ENCODE peak calls at places on chromosomes 5 and 9, in six cellular contexts. Y is nephron progenitor cell, E is upper lobe of right lung, S is esophagus squamous epithelium, R is right lobe of liver, A is astrocyte. N is an unnamed sample.
A peak's percentile ranks its signal among the peaks of the same experiment; 100 is the strongest.

GRCh38 chr9:69380301-69380700 is 55.3 kb downstream of the ENTREP1 start:
- DNase-seq in Y (no peak), S (no peak), E (no peak), A (no peak), R (no peak), N (no peak)

GRCh38 chr9:109311731-109312130 is 9.1 kb downstream of the EPB41L4B start:
- DNase-seq in R (no peak), S (no peak), Y (no peak), E (no peak), A (no peak), N (no peak)

GRCh38 chr5:66933066-66933465 is 263.5 kb downstream of the CD180 start:
- DNase-seq in R (no peak), S (no peak), Y (no peak), A (peak; percentile 55), E (no peak), N (no peak)

GRCh38 chr5:141973871-141974595 is 5.1 kb downstream of the RNF14 start:
- DNase-seq in A (peak; percentile 74), E (no peak), Y (no peak), R (no peak), S (no peak), N (no peak)

GRCh38 chr5:34583167-34583566 is 73.0 kb upstream of the RAI14 start:
- DNase-seq in Y (no peak), E (no peak), S (no peak), R (no peak), A (no peak), N (no peak)

GRCh38 chr5:142915840-142916424 is 145.8 kb downstream of the ARHGAP26 start:
- DNase-seq in Y (peak; percentile 47), R (peak; percentile 65), A (no peak), S (no peak), E (no peak), N (no peak)

GRCh38 chr9:75633658-75634057 is 256.8 kb upstream of the PCSK5 start:
- DNase-seq in E (no peak), Y (no peak), A (no peak), S (no peak), R (peak; percentile 60), N (no peak)

GRCh38 chr9:19642256-19642655 is 146.6 kb downstream of the SLC24A2 start:
- DNase-seq in E (no peak), A (no peak), Y (no peak), R (no peak), S (no peak), N (no peak)

GRCh38 chr5:78699565-78700143 is 51.1 kb upstream of the LHFPL2 start:
- DNase-seq in S (no peak), E (no peak), R (no peak), Y (no peak), A (peak; percentile 97), N (peak; percentile 64)

GRCh38 chr5:103450333-103451061 is 112.1 kb downstream of the NUDT12 start:
- DNase-seq in Y (no peak), A (peak; percentile 96), S (no peak), E (no peak), R (no peak), N (no peak)

GRCh38 chr5:33370135-33370472 is 70.7 kb upstream of the TARS1 start:
- DNase-seq in E (no peak), Y (no peak), A (peak; percentile 99), S (no peak), R (no peak), N (no peak)

GRCh38 chr5:1753490-1753889 is 46.1 kb downstream of the MRPL36 start:
- DNase-seq in S (no peak), R (peak; percentile 20), E (peak; percentile 20), A (no peak), Y (no peak), N (peak; percentile 17)

GRCh38 chr9:1098551-1098950 is 48.4 kb downstream of the DMRT2 start:
- DNase-seq in Y (no peak), E (no peak), R (no peak), S (no peak), A (no peak), N (no peak)

GRCh38 chr5:33317271-33317670 is 123.5 kb upstream of the TARS1 start:
- DNase-seq in R (no peak), A (peak; percentile 45), Y (no peak), E (no peak), S (no peak), N (no peak)

GRCh38 chr9:81649475-81649874 is 39.9 kb downstream of the TLE1 start:
- DNase-seq in A (no peak), Y (no peak), E (no peak), R (no peak), S (no peak), N (no peak)

GRCh38 chr9:134488251-134488900 is 153.2 kb upstream of the COL5A1 start:
- DNase-seq in S (no peak), A (no peak), E (peak; percentile 65), Y (no peak), R (peak; percentile 37), N (no peak)

GRCh38 chr9:81028504-81028903 is 660.8 kb downstream of the TLE1 start:
- DNase-seq in Y (no peak), R (no peak), A (peak; percentile 99), S (no peak), E (no peak), N (no peak)

GRCh38 chr9:78921341-78921740 is 624.4 kb downstream of the PSAT1 start:
- DNase-seq in R (no peak), E (no peak), Y (no peak), A (peak; percentile 66), S (no peak), N (no peak)

GRCh38 chr9:122218885-122219855 is 9.6 kb downstream of the LHX6 start:
- DNase-seq in Y (peak; percentile 46), A (no peak), S (no peak), E (no peak), R (no peak), N (no peak)

GRCh38 chr9:126063326-126063725 is 263.3 kb upstream of the MVB12B start:
- DNase-seq in R (no peak), S (no peak), Y (no peak), A (no peak), E (no peak), N (no peak)

GRCh38 chr5:158380661-158381060 is 521.7 kb upstream of the CLINT1 start:
- DNase-seq in A (no peak), E (no peak), S (no peak), R (no peak), Y (no peak), N (no peak)
- TF ChIP-seq CTCF in A (no peak), E (no peak), S (no peak), R (no peak), Y (no peak), N (no peak)

GRCh38 chr5:84080908-84081307 is 303.8 kb downstream of the EDIL3 start:
- DNase-seq in S (no peak), R (no peak), Y (no peak), E (no peak), A (no peak), N (no peak)
- TF ChIP-seq CTCF in S (no peak), R (no peak), Y (no peak), E (no peak), A (no peak), N (no peak)

DNA sequence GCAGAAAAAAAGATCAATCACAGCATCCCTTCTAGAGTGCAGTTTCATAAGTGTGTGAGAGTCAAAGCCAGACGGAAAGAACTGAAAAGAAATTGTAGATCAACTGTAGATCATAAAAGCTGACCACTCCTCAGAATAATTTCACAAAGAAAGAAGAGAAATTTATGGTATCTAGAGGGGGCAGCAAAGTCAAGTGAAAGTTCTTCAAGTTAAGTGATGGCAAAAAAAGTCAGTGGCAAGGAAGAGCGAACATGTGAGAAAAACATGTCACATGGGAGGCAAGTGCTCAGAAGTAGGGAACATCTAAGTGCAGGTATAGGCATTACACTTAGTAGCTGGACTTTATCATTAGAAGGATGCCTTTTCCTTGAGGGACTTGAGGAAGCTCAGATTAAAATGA is 245.1 kb upstream of the ISL1 start:
- DNase-seq in Y (no peak), A (no peak), S (no peak), E (no peak), R (no peak), N (no peak)
- TF ChIP-seq CTCF in Y (no peak), A (no peak), S (no peak), E (no peak), R (no peak), N (no peak)

DNA sequence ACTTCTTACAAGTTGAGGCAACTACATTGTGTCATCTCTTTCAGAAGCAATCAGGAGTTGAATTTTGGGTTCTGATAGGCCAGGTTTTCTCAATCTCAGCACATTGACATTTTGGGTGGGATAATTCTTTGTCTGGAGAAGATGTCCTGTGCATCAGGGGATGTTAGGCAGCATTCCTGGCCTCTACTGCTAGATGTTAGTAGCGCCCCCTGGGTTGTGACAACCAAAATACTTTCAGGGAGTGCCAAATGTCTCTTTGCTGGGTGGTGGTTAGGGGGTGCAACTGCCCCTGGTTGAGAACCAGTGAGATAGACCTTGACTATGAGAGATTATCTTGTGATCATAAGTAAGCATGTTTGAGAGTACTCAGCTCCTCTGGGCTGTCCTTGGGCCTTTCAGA is 164.3 kb upstream of the KLF9 start:
- DNase-seq in S (no peak), Y (no peak), E (no peak), R (no peak), A (no peak), N (no peak)
- TF ChIP-seq CTCF in S (no peak), Y (no peak), E (peak; percentile 15), R (no peak), A (no peak), N (no peak)

GRCh38 chr5:153816870-153817269 is 221.8 kb downstream of the FAM114A2 start:
- DNase-seq in E (no peak), Y (no peak), R (no peak), A (no peak), S (no peak), N (no peak)
- TF ChIP-seq CTCF in E (peak; percentile 20), Y (no peak), R (no peak), A (no peak), S (no peak), N (no peak)

N was measured in CD14-positive monocyte.